ENCODE peak calls at places on chromosomes 11 and 22, in seven cellular contexts. P is HFFc6; B is cardiac muscle cell; T is thoracic aorta; A is stimulated activated CD8-positive, alpha-beta memory T cell treated with anti-CD3 and anti-CD28 coated beads, Interleukin-7, amount 100 ng/mL, for 1 hour; K is activated CD8-positive, alpha-beta memory T cell treated with anti-CD3 and anti-CD28 coated beads, Interleukin-2, amount 50 U/mL, for 4 hours; G is ELF-1. R is an unnamed sample.

GRCh38 chr22:39748877-39749276 is 144.7 kb downstream of the ENTHD1 start:
- DNase-seq in P (peak), B (peak), T (no peak), A (no peak), K (no peak), G (no peak), R (no peak)

GRCh38 chr22:36289406-36289870 is 36.5 kb downstream of the APOL1 start:
- DNase-seq in P (no peak), B (no peak), T (no peak), A (no peak), K (no peak), G (no peak), R (no peak)

GRCh38 chr11:92393218-92393617 is 168.6 kb downstream of the FAT3 start:
- DNase-seq in P (no peak), B (no peak), T (no peak), A (no peak), K (no peak), G (no peak), R (no peak)

GRCh38 chr22:26992556-26992955 is 335.2 kb downstream of the MIAT start:
- DNase-seq in P (no peak), B (no peak), T (no peak), A (no peak), K (no peak), G (no peak), R (no peak)

GRCh38 chr11:73869234-73869949 is 7.3 kb downstream of the COA4 start:
- DNase-seq in P (no peak), B (no peak), T (no peak), A (no peak), K (no peak), G (no peak), R (no peak)

GRCh38 chr11:29159552-29160465 is 857.0 kb downstream of the KCNA4 start:
- DNase-seq in P (peak), B (peak), T (no peak), A (no peak), K (no peak), G (peak), R (peak)

GRCh38 chr11:8826901-8827560 is 84.0 kb upstream of the AKIP1 start:
- DNase-seq in P (no peak), B (peak), T (no peak), A (no peak), K (no peak), G (peak), R (no peak)

GRCh38 chr11:83092488-83093384 is 21.0 kb upstream of the RAB30 start:
- DNase-seq in P (no peak), B (no peak), T (no peak), A (no peak), K (no peak), G (peak), R (peak)

GRCh38 chr22:46457502-46458488 is 79.6 kb downstream of the CELSR1 start:
- DNase-seq in P (peak), B (peak), T (no peak), A (no peak), K (no peak), G (peak), R (peak)

GRCh38 chr11:1204381-1205101 is 18.3 kb upstream of the MUC5B start:
- DNase-seq in P (no peak), B (no peak), T (no peak), A (no peak), K (peak), G (no peak), R (no peak)

GRCh38 chr11:85823816-85824215 is 12.9 kb upstream of the SYTL2 start:
- DNase-seq in P (no peak), B (no peak), T (no peak), A (peak), K (peak), G (no peak), R (no peak)

GRCh38 chr11:84398017-84398626 is 1112.0 kb upstream of the CCDC90B start:
- DNase-seq in P (no peak), B (peak), T (no peak), A (no peak), K (no peak), G (no peak), R (no peak)

GRCh38 chr11:9214765-9215164 is 50.4 kb downstream of the DENND5A start:
- DNase-seq in P (peak), B (peak), T (no peak), A (no peak), K (no peak), G (peak), R (no peak)

GRCh38 chr11:95254139-95254704 is 23.2 kb upstream of the SESN3 start:
- DNase-seq in P (peak), B (peak), T (peak), A (peak), K (peak), G (peak), R (peak)

GRCh38 chr11:134293119-134294113 is 17.2 kb downstream of the GLB1L3 start:
- DNase-seq in P (no peak), B (no peak), T (no peak), A (no peak), K (no peak), G (peak), R (no peak)

GRCh38 chr11:100525635-100526034 is 161.5 kb upstream of the ARHGAP42 start:
- DNase-seq in P (no peak), B (no peak), T (no peak), A (no peak), K (no peak), G (peak), R (no peak)

GRCh38 chr22:48594757-48595510 is 1232.7 kb downstream of the BRD1 start:
- DNase-seq in P (no peak), B (no peak), T (no peak), A (no peak), K (no peak), G (no peak), R (no peak)

GRCh38 chr11:10680956-10681487 is 12.5 kb downstream of the IRAG1 start:
- DNase-seq in P (peak), B (no peak), T (no peak), A (no peak), K (no peak), G (no peak), R (no peak)

GRCh38 chr11:79413258-79413657 is 27.6 kb downstream of the TENM4 start:
- DNase-seq in P (peak), B (peak), T (peak), A (no peak), K (no peak), G (peak), R (peak)

R was measured in nephron progenitor cell.